ENCODE peak calls at places on chromosomes 6 and 20, in four cellular contexts. H, N, W and E are unnamed samples.

GRCh38 chr6:137155830-137156229 is 17.6 kb downstream of the IL22RA2 start:
- DNase-seq in W (peak; percentile 41), N (no peak), H (peak; percentile 56), E (peak; percentile 49)

GRCh38 chr6:132228894-132229293 is 172.4 kb downstream of the MOXD1 start:
- DNase-seq in N (no peak), H (no peak), W (no peak), E (no peak)

GRCh38 chr20:237479-237878 is 10.4 kb downstream of the DEFB129 start:
- DNase-seq in H (no peak), N (no peak), W (peak; percentile 55), E (no peak)

GRCh38 chr6:108619431-108620197 is 58.9 kb downstream of the FOXO3 start:
- DNase-seq in W (no peak), H (no peak), N (no peak), E (peak; percentile 12)

GRCh38 chr6:34549804-34550202 is 6.3 kb downstream of the SPDEF start:
- DNase-seq in N (no peak), W (no peak), H (no peak), E (no peak)

GRCh38 chr20:45037050-45037449 is 63.9 kb downstream of the KCNS1 start:
- DNase-seq in N (no peak), W (no peak), H (no peak), E (no peak)

GRCh38 chr6:111872521-111873177 is 603 bp downstream of the FYN start:
- DNase-seq in N (peak; percentile 63), W (peak; percentile 78), H (no peak), E (peak; percentile 52)

GRCh38 chr20:50930139-50931047 is 844 bp downstream of the ADNP start:
- DNase-seq in N (no peak), W (peak; percentile 39), H (peak; percentile 28), E (peak; percentile 53)

GRCh38 chr6:105803439-105803838 is 282.7 kb upstream of the PRDM1 start:
- DNase-seq in N (no peak), H (no peak), W (no peak), E (no peak)

GRCh38 chr6:116557863-116558262 is 4.3 kb downstream of the CALHM4 start:
- DNase-seq in N (no peak), H (no peak), W (no peak), E (no peak)

GRCh38 chr6:13454286-13455221 is 32.8 kb downstream of the GFOD1 start:
- DNase-seq in N (peak; percentile 76), W (peak; percentile 86), H (no peak), E (peak; percentile 41)

GRCh38 chr6:1596088-1596852 is 13.4 kb upstream of the FOXC1 start:
- DNase-seq in N (no peak), W (peak; percentile 70), H (peak; percentile 47), E (peak; percentile 54)

GRCh38 chr20:37711987-37712961 is 18.4 kb downstream of the CTNNBL1 start:
- DNase-seq in W (no peak), H (no peak), N (no peak), E (no peak)

GRCh38 chr6:38443341-38443740 is 196.4 kb downstream of the BTBD9 start:
- DNase-seq in H (no peak), N (no peak), W (no peak), E (no peak)

GRCh38 chr6:27040244-27041042 is 207.1 kb upstream of the PRSS16 start:
- DNase-seq in W (no peak), N (no peak), H (no peak), E (no peak)

GRCh38 chr6:41789390-41789724 is 1.9 kb downstream of the TOMM6 start:
- DNase-seq in H (no peak), W (no peak), N (no peak), E (no peak)

GRCh38 chr20:59728722-59729430 is 124.5 kb downstream of the PHACTR3 start:
- DNase-seq in H (no peak), W (no peak), N (no peak), E (no peak)

GRCh38 chr20:56928007-56928406 is 298.9 kb downstream of the TFAP2C start:
- DNase-seq in W (no peak), N (no peak), H (no peak), E (no peak)

GRCh38 chr6:139422105-139423036 is 47.9 kb upstream of the CITED2 start:
- DNase-seq in H (no peak), W (no peak), N (no peak), E (no peak)

GRCh38 chr20:3788685-3789155 is 2.2 kb upstream of the CENPB start:
- DNase-seq in N (no peak), W (no peak), H (no peak), E (peak; percentile 49)

GRCh38 chr20:5056801-5057599 is 55.7 kb upstream of the SLC23A2 start:
- DNase-seq in W (peak; percentile 75), H (peak; percentile 77), N (peak; percentile 58), E (peak; percentile 57)

GRCh38 chr6:144283781-144284473 is 1.2 kb upstream of the UTRN start:
- DNase-seq in N (no peak), H (no peak), W (no peak), E (no peak)

GRCh38 chr20:51767018-51767866 is 948 bp downstream of the ATP9A start:
- DNase-seq in W (peak; percentile 74), N (peak; percentile 29), H (peak; percentile 90), E (peak; percentile 82)

GRCh38 chr20:61887694-61888093 is 178.0 kb downstream of the TAF4 start:
- DNase-seq in W (no peak), N (no peak), H (no peak), E (no peak)

GRCh38 chr6:11328613-11329247 is 96.3 kb upstream of the NEDD9 start:
- DNase-seq in H (no peak), W (no peak), N (no peak), E (no peak)

GRCh38 chr6:130259557-130259956 is 36.8 kb upstream of the SAMD3 start:
- DNase-seq in H (no peak), N (no peak), W (no peak), E (no peak)

GRCh38 chr6:130937942-130938604 is 110.9 kb downstream of the SMLR1 start:
- DNase-seq in N (no peak), H (no peak), W (no peak), E (no peak)